ENCODE peak calls at places on chromosomes 11 and 22, in four cellular contexts. B is fibroblast of the aortic adventitia, L is GM23248, Q is mammary epithelial cell. J is an unnamed sample.

GRCh38 chr11:57527056-57527631 is 3.4 kb downstream of the TIMM10 start:
- DNase-seq in B (peak; percentile 75), Q (peak; percentile 32), L (peak; percentile 66), J (peak; percentile 59)

GRCh38 chr11:132312616-132313210 is 942.3 kb downstream of the NTM start:
- DNase-seq in L (peak; percentile 59), Q (no peak), B (peak; percentile 33), J (peak; percentile 46)

GRCh38 chr11:47394322-47395224 is 13.8 kb upstream of the SLC39A13 start:
- DNase-seq in L (no peak), B (no peak), Q (no peak), J (peak; percentile 35)

GRCh38 chr11:75147191-75147874 is 3.6 kb upstream of the SLCO2B1 start:
- DNase-seq in B (no peak), L (no peak), Q (no peak), J (no peak)

GRCh38 chr11:129960216-129961214 is 42.1 kb downstream of the PRDM10 start:
- DNase-seq in L (peak; percentile 92), Q (peak; percentile 84), B (peak; percentile 85), J (peak; percentile 89)

GRCh38 chr22:33886696-33887095 is 33.6 kb downstream of the LARGE1 start:
- DNase-seq in B (no peak), L (no peak), Q (no peak), J (no peak)

GRCh38 chr11:9002920-9003572 is 755 bp downstream of the NRIP3 start:
- DNase-seq in L (peak; percentile 24), B (no peak), Q (no peak), J (no peak)

GRCh38 chr22:43042101-43042780 is 27.3 kb upstream of the PACSIN2 start:
- DNase-seq in L (no peak), B (no peak), Q (peak; percentile 69), J (peak; percentile 70)

GRCh38 chr22:17607891-17608521 is 20.5 kb downstream of the ATP6V1E1 start:
- DNase-seq in B (no peak), Q (no peak), L (no peak), J (no peak)

GRCh38 chr11:77590194-77590591 is 440 bp downstream of the AQP11 start:
- DNase-seq in Q (no peak), L (peak; percentile 66), B (peak; percentile 45), J (peak; percentile 35)

GRCh38 chr11:36364551-36364950 is 68.5 kb downstream of the PRR5L start:
- DNase-seq in Q (peak; percentile 59), B (no peak), L (peak; percentile 36), J (peak; percentile 34)

GRCh38 chr11:68036717-68037239 is 2.0 kb upstream of the TCIRG1 start:
- DNase-seq in Q (no peak), B (no peak), L (no peak), J (no peak)

GRCh38 chr11:74282863-74283484 is 28.5 kb downstream of the P4HA3 start:
- DNase-seq in B (peak; percentile 37), Q (no peak), L (peak; percentile 54), J (no peak)

GRCh38 chr11:126024143-126024542 is 38.5 kb downstream of the CDON start:
- DNase-seq in Q (no peak), L (peak; percentile 60), B (no peak), J (no peak)

GRCh38 chr22:28953976-28954880 is 70.9 kb downstream of the ZNRF3 start:
- DNase-seq in Q (no peak), B (no peak), L (no peak), J (no peak)

GRCh38 chr22:39802682-39803081 is 90.9 kb downstream of the ENTHD1 start:
- DNase-seq in L (no peak), Q (no peak), B (no peak), J (no peak)

GRCh38 chr22:44723801-44724200 is 21.8 kb downstream of the PRR5 start:
- DNase-seq in Q (peak; percentile 15), L (no peak), B (peak; percentile 54), J (no peak)

GRCh38 chr22:30856699-30857098 is 111.9 kb downstream of the MORC2 start:
- DNase-seq in B (no peak), L (no peak), Q (no peak), J (no peak)

GRCh38 chr11:86627776-86628455 is 44.5 kb downstream of the ME3 start:
- DNase-seq in Q (no peak), B (peak; percentile 75), L (peak; percentile 79), J (no peak)

GRCh38 chr22:38062782-38063181 is 5.6 kb downstream of the PICK1 start:
- DNase-seq in B (no peak), L (no peak), Q (no peak), J (no peak)

GRCh38 chr11:126797801-126798200 is 202.8 kb downstream of the KIRREL3 start:
- DNase-seq in Q (no peak), L (no peak), B (no peak), J (no peak)

GRCh38 chr11:45298718-45299117 is 12.6 kb upstream of the SYT13 start:
- DNase-seq in B (no peak), Q (no peak), L (no peak), J (no peak)

GRCh38 chr11:123977731-123978347 is at the start of gene OR10S1:
- DNase-seq in B (peak; percentile 12), Q (peak; percentile 80), L (peak; percentile 1), J (no peak)

GRCh38 chr11:64604458-64605247 is 13.6 kb downstream of the SLC22A12 start:
- DNase-seq in L (no peak), Q (no peak), B (no peak), J (no peak)

GRCh38 chr11:70085815-70086769 is 8.0 kb downstream of the ANO1 start:
- DNase-seq in B (no peak), Q (no peak), L (no peak), J (no peak)

GRCh38 chr11:65661599-65662246 is 993 bp downstream of the RELA start:
- DNase-seq in Q (no peak), B (no peak), L (no peak), J (no peak)

GRCh38 chr11:6402561-6402981 is 12.3 kb downstream of the SMPD1 start:
- DNase-seq in Q (no peak), B (no peak), L (no peak), J (no peak)

GRCh38 chr22:41021655-41022454 is 70.5 kb upstream of the EP300 start:
- DNase-seq in L (peak; percentile 81), Q (peak; percentile 53), B (peak; percentile 27), J (peak; percentile 56)

GRCh38 chr22:43110444-43110926 is at the start of gene BIK:
- DNase-seq in B (peak; percentile 19), L (peak; percentile 44), Q (peak; percentile 37), J (no peak)

GRCh38 chr11:66479741-66480115 is 506 bp upstream of the DPP3 start:
- DNase-seq in Q (no peak), B (no peak), L (no peak), J (peak; percentile 39)

GRCh38 chr22:37281195-37281594 is 1.1 kb upstream of the CYTH4 start:
- DNase-seq in Q (no peak), B (no peak), L (no peak), J (no peak)

GRCh38 chr11:126189109-126189929 is 22.1 kb downstream of the RPUSD4 start:
- DNase-seq in L (no peak), Q (no peak), B (no peak), J (no peak)